ENCODE peak calls at places on chromosome 20, in four cellular contexts. U is ELR, W is activated T-cell treated with anti-CD3 and anti-CD28 coated beads for 24 hours, E is lower lobe of right lung. P is an unnamed sample.

GRCh38 chr20:50911716-50912115 is 19.5 kb downstream of the ADNP start:
- DNase-seq in W (no peak), E (no peak), U (no peak), P (no peak)

GRCh38 chr20:22675337-22675736 is 91.0 kb upstream of the FOXA2 start:
- DNase-seq in W (no peak), U (no peak), E (no peak), P (no peak)

GRCh38 chr20:4684837-4685413 is 36.8 kb upstream of the PRND start:
- DNase-seq in U (peak; percentile 85), W (no peak), E (no peak), P (no peak)

GRCh38 chr20:51660741-51661608 is 107.2 kb downstream of the ATP9A start:
- DNase-seq in U (peak; percentile 92), W (no peak), E (no peak), P (no peak)

GRCh38 chr20:33933469-33933909 is 60.2 kb upstream of the RALY start:
- DNase-seq in E (peak; percentile 61), W (peak; percentile 46), U (peak; percentile 81), P (peak; percentile 35)

GRCh38 chr20:25281541-25281991 is 33.7 kb downstream of the PYGB start:
- DNase-seq in U (no peak), E (peak; percentile 47), W (no peak), P (peak; percentile 97)

GRCh38 chr20:58649288-58650180 is 1.5 kb upstream of the STX16 start:
- DNase-seq in E (peak; percentile 61), U (no peak), W (no peak), P (no peak)

GRCh38 chr20:9103955-9104354 is 35.1 kb downstream of the PLCB4 start:
- DNase-seq in U (peak; percentile 36), E (no peak), W (no peak), P (no peak)

GRCh38 chr20:36473164-36473563 is 68.2 kb upstream of the MYL9 start:
- DNase-seq in E (no peak), W (no peak), U (peak; percentile 46), P (no peak)

P was measured in OCI-LY7.